ENCODE peak calls at places on chromosomes 12 and 14, in five cellular contexts. Q is T-helper 1 cell, N is iPS-NIHi11, B is Right ventricle myocardium inferior, K is left ventricle myocardium inferior. T is an unnamed sample.

GRCh38 chr12:42946776-42947435 is 357.4 kb upstream of the PRICKLE1 start:
- DNase-seq in Q (no peak), N (no peak), B (no peak), K (no peak), T (no peak)

GRCh38 chr12:96164951-96165858 is 29.0 kb upstream of the ELK3 start:
- DNase-seq in Q (no peak), N (no peak), B (no peak), K (peak), T (no peak)

GRCh38 chr12:31466768-31467167 is 124.2 kb downstream of the DENND5B start:
- DNase-seq in Q (no peak), N (no peak), B (no peak), K (no peak), T (no peak)

GRCh38 chr12:68121143-68121542 is 38.4 kb downstream of the IFNG start:
- DNase-seq in Q (no peak), N (no peak), B (no peak), K (no peak), T (peak)

GRCh38 chr12:43444940-43445564 is 107.0 kb downstream of the ADAMTS20 start:
- DNase-seq in Q (peak), N (peak), B (no peak), K (no peak), T (peak)

GRCh38 chr14:75578786-75579781 is 664 bp downstream of the FLVCR2 start:
- DNase-seq in Q (no peak), N (peak), B (no peak), K (no peak), T (no peak)

GRCh38 chr14:63478437-63478852 is 64.7 kb downstream of the PPP2R5E start:
- DNase-seq in Q (no peak), N (no peak), B (no peak), K (no peak), T (peak)

GRCh38 chr14:70317969-70318634 is 41.4 kb downstream of the COX16 start:
- DNase-seq in Q (no peak), N (peak), B (no peak), K (no peak), T (peak)

GRCh38 chr14:97106166-97106565 is 309.0 kb downstream of the VRK1 start:
- DNase-seq in Q (no peak), N (no peak), B (no peak), K (no peak), T (no peak)

GRCh38 chr14:79044894-79045624 is 874.9 kb downstream of the NRXN3 start:
- DNase-seq in Q (no peak), N (peak), B (no peak), K (no peak), T (no peak)

GRCh38 chr14:93286212-93286890 is 46.5 kb downstream of the BTBD7 start:
- DNase-seq in Q (no peak), N (peak), B (no peak), K (no peak), T (no peak)

GRCh38 chr12:118332511-118332910 is 40.2 kb downstream of the TAOK3 start:
- DNase-seq in Q (no peak), N (no peak), B (no peak), K (no peak), T (no peak)

GRCh38 chr12:34217660-34218059 is 195.4 kb downstream of the ALG10 start:
- DNase-seq in Q (no peak), N (no peak), B (no peak), K (no peak), T (no peak)

GRCh38 chr12:76153616-76154015 is 69.1 kb upstream of the NAP1L1 start:
- DNase-seq in Q (no peak), N (no peak), B (no peak), K (no peak), T (no peak)

GRCh38 chr14:56514663-56515371 is 64.8 kb upstream of the TMEM260 start:
- DNase-seq in Q (no peak), N (no peak), B (no peak), K (no peak), T (peak)

GRCh38 chr12:11170810-11171144 is 217 bp upstream of the SMIM10L1 start:
- DNase-seq in Q (no peak), N (no peak), B (no peak), K (no peak), T (no peak)

GRCh38 chr14:73266317-73266716 is 29.0 kb downstream of the PAPLN start:
- DNase-seq in Q (no peak), N (no peak), B (no peak), K (no peak), T (no peak)

GRCh38 chr12:64428956-64429355 is 23.0 kb upstream of the TBK1 start:
- DNase-seq in Q (no peak), N (no peak), B (no peak), K (no peak), T (no peak)

GRCh38 chr12:131947482-131948027 is 2.2 kb upstream of the EP400 start:
- DNase-seq in Q (no peak), N (no peak), B (no peak), K (no peak), T (no peak)

GRCh38 chr14:49218436-49219092 is 367.6 kb downstream of the RPS29 start:
- DNase-seq in Q (no peak), N (no peak), B (no peak), K (no peak), T (no peak)

GRCh38 chr12:2288001-2288400 is 235.2 kb downstream of the CACNA1C start:
- DNase-seq in Q (no peak), N (no peak), B (peak), K (no peak), T (no peak)

GRCh38 chr12:108004368-108004767 is 124.7 kb upstream of the WSCD2 start:
- DNase-seq in Q (no peak), N (peak), B (no peak), K (no peak), T (no peak)

GRCh38 chr14:34063470-34064164 is 112.7 kb upstream of the EGLN3 start:
- DNase-seq in Q (no peak), N (no peak), B (no peak), K (peak), T (no peak)

GRCh38 chr14:97177016-97177415 is 379.8 kb downstream of the VRK1 start:
- DNase-seq in Q (no peak), N (peak), B (no peak), K (no peak), T (peak)

GRCh38 chr14:69535230-69535848 is 39.3 kb downstream of the CCDC177 start:
- DNase-seq in Q (no peak), N (peak), B (no peak), K (no peak), T (peak)

GRCh38 chr12:48021485-48022179 is 17.4 kb upstream of the COL2A1 start:
- DNase-seq in Q (no peak), N (peak), B (no peak), K (no peak), T (no peak)

GRCh38 chr12:121701667-121702277 is 10.8 kb upstream of the TMEM120B start:
- DNase-seq in Q (no peak), N (no peak), B (no peak), K (no peak), T (no peak)

GRCh38 chr14:95895720-95896119 is 19.1 kb downstream of the TUNAR start:
- DNase-seq in Q (no peak), N (peak), B (no peak), K (no peak), T (peak)

GRCh38 chr12:14403711-14404164 is 38.3 kb downstream of the ATF7IP start:
- DNase-seq in Q (no peak), N (peak), B (no peak), K (no peak), T (no peak)

GRCh38 chr12:1698638-1699214 is 7.9 kb downstream of the ADIPOR2 start:
- DNase-seq in Q (no peak), N (no peak), B (no peak), K (no peak), T (peak)

GRCh38 chr14:24078146-24078545 is 6.8 kb downstream of the CPNE6 start:
- DNase-seq in Q (no peak), N (no peak), B (no peak), K (no peak), T (no peak)

T was measured in activated naive CD4-positive, alpha-beta T cell treated with anti-CD3 and anti-CD28 coated beads for 36 hours.